ENCODE peak calls at places on chromosome 14, in four cellular contexts. C is IMR-90, A is left lung, R is heart right ventricle. X is an unnamed sample. For H3K27me3 and H3K4me1, the result is how much of the 10 kb centered on the place peaks cover.

GRCh38 chr14:100641274-100641860 is 54.1 kb upstream of the BEGAIN start:
- ATAC-seq in C (no peak), A (no peak), R (no peak), X (no peak)

GRCh38 chr14:97726661-97727060 is 929.5 kb downstream of the VRK1 start:
- ATAC-seq in C (no peak), A (no peak), R (no peak), X (no peak)

GRCh38 chr14:63787995-63788946 is 60.4 kb upstream of the SGPP1 start:
- ATAC-seq in C (peak), A (no peak), R (no peak), X (no peak)

GRCh38 chr14:65620195-65620594 is 207.7 kb downstream of the FUT8 start:
- ATAC-seq in C (no peak), A (no peak), R (no peak), X (no peak)

GRCh38 chr14:32559595-32559994 is 230.5 kb downstream of the AKAP6 start:
- ATAC-seq in C (no peak), A (peak), R (peak), X (no peak)

GRCh38 chr14:53630336-53630735 is 326.3 kb downstream of the BMP4 start:
- ATAC-seq in C (no peak), A (no peak), R (peak), X (no peak)

GRCh38 chr14:97253756-97254155 is 456.6 kb downstream of the VRK1 start:
- ATAC-seq in C (no peak), A (no peak), R (no peak), X (no peak)

GRCh38 chr14:72717220-72717619 is 176.7 kb downstream of the DPF3 start:
- ATAC-seq in C (no peak), A (no peak), R (no peak), X (no peak)

GRCh38 chr14:38873923-38874612 is 229.0 kb downstream of the SEC23A start:
- ATAC-seq in C (no peak), A (no peak), R (no peak), X (no peak)

GRCh38 chr14:77271113-77271710 is at the start of gene NGB:
- ATAC-seq in C (no peak), A (no peak), R (no peak), X (no peak)

GRCh38 chr14:101834387-101835165 is 73.1 kb downstream of the PPP2R5C start:
- ATAC-seq in C (peak), A (peak), R (peak), X (no peak)

GRCh38 chr14:64416348-64416932 is 28.3 kb downstream of the MTHFD1 start:
- ATAC-seq in C (no peak), A (no peak), R (no peak), X (no peak)

GRCh38 chr14:93031505-93032300 is 84.0 kb downstream of the ITPK1 start:
- ATAC-seq in C (no peak), A (no peak), R (no peak), X (no peak)

GRCh38 chr14:26938054-26938453 is 340.2 kb upstream of the NOVA1 start:
- ATAC-seq in C (no peak), A (no peak), R (no peak), X (no peak)

GRCh38 chr14:103155013-103155412 is 31.8 kb downstream of the TNFAIP2 start:
- ATAC-seq in C (peak), A (peak), R (peak), X (peak)

GRCh38 chr14:32225378-32225920 is 22.4 kb upstream of the RNU6-8 start:
- ATAC-seq in C (no peak), A (peak), R (no peak), X (no peak)

GRCh38 chr14:61119006-61119405 is 138.0 kb downstream of the SLC38A6 start:
- ATAC-seq in C (no peak), A (no peak), R (no peak), X (no peak)

GRCh38 chr14:69059658-69060648 is 80.9 kb upstream of the ACTN1 start:
- ATAC-seq in C (peak), A (peak), R (peak), X (peak)

GRCh38 chr14:24662753-24663152 is 28.8 kb upstream of the GZMB start:
- ATAC-seq in C (no peak), A (no peak), R (peak), X (no peak)

GRCh38 chr14:49863483-49864262 is 11.1 kb upstream of the NEMF start:
- ATAC-seq in C (no peak), A (no peak), R (no peak), X (no peak)

GRCh38 chr14:40447032-40447431 is 1014.8 kb upstream of the FBXO33 start:
- ATAC-seq in C (no peak), A (no peak), R (no peak), X (no peak)

GRCh38 chr14:50726372-50727107 is 58.4 kb upstream of the SAV1 start:
- ATAC-seq in C (peak), A (no peak), R (no peak), X (no peak)

GRCh38 chr14:76228138-76228537 is 76.4 kb downstream of the GPATCH2L start:
- ATAC-seq in C (no peak), A (no peak), R (no peak), X (no peak)

GRCh38 chr14:92582706-92583452 is 69.3 kb downstream of the RIN3 start:
- ATAC-seq in C (no peak), A (no peak), R (no peak), X (no peak)

GRCh38 chr14:59424707-59425106 is 40.5 kb downstream of the GPR135 start:
- ATAC-seq in C (no peak), A (no peak), R (peak), X (peak)

GRCh38 chr14:88682495-88683114 is 110.1 kb downstream of the EML5 start:
- ATAC-seq in C (no peak), A (no peak), R (no peak), X (no peak)

GRCh38 chr14:54852215-54852614 is 50.4 kb downstream of the GCH1 start:
- ATAC-seq in C (no peak), A (no peak), R (no peak), X (no peak)

GRCh38 chr14:79204591-79204990 is 1006.7 kb downstream of the DIO2 start:
- ATAC-seq in C (no peak), A (no peak), R (no peak), X (no peak)

GRCh38 chr14:65042731-65043372 is 56.2 kb downstream of the FNTB start:
- ATAC-seq in C (no peak), A (peak), R (no peak), X (no peak)

GRCh38 chr14:69694730-69695663 is 71.9 kb upstream of the SRSF5 start:
- ATAC-seq in C (no peak), A (peak), R (peak), X (no peak)

GRCh38 chr14:99181246-99181645 is 90.8 kb downstream of the BCL11B start:
- ATAC-seq in C (no peak), A (no peak), R (no peak), X (no peak)

GRCh38 chr14:74599201-74599809 is 12.7 kb downstream of the LTBP2 start:
- ATAC-seq in C (peak), A (peak), R (peak), X (peak)

GRCh38 chr14:28756896-28757570 is 9.6 kb upstream of the FOXG1 start:
- ATAC-seq in C (peak), A (peak), R (no peak), X (no peak)

GRCh38 chr14:96275182-96276112 is 19.4 kb downstream of the BDKRB1 start:
- ATAC-seq in C (peak), A (peak), R (no peak), X (peak)

GRCh38 chr14:97709552-97709951 is 912.4 kb downstream of the VRK1 start:
- ATAC-seq in C (no peak), A (no peak), R (no peak), X (no peak)

GRCh38 chr14:89240414-89240813 is 176.6 kb downstream of the FOXN3 start:
- ATAC-seq in C (peak), A (no peak), R (no peak), X (no peak)

GRCh38 chr14:102875652-102876051 is 46.8 kb upstream of the AMN start:
- ATAC-seq in C (no peak), A (peak), R (no peak), X (no peak)

GRCh38 chr14:87065366-87065765 is 927.6 kb downstream of the GALC start:
- ATAC-seq in C (no peak), A (no peak), R (no peak), X (no peak)

GRCh38 chr14:71359823-71360222 is 452.6 kb downstream of the PCNX1 start:
- ATAC-seq in C (no peak), A (no peak), R (no peak), X (no peak)
- H3K27me3 ChIP-seq in C (under half), A (under half), R (under half), X (under half)

GRCh38 chr14:91401751-91402150 is 15.9 kb downstream of the CCDC88C start:
- ATAC-seq in C (no peak), A (no peak), R (no peak), X (no peak)
- H3K4me1 ChIP-seq in C (under half), A (under half), R (under half), X (under half)

GRCh38 chr14:94998702-94999101 is 158.6 kb downstream of the DICER1 start:
- ATAC-seq in C (no peak), A (no peak), R (no peak), X (no peak)
- H3K27me3 ChIP-seq in C (under half), A (under half), R (under half), X (under half)

DNA sequence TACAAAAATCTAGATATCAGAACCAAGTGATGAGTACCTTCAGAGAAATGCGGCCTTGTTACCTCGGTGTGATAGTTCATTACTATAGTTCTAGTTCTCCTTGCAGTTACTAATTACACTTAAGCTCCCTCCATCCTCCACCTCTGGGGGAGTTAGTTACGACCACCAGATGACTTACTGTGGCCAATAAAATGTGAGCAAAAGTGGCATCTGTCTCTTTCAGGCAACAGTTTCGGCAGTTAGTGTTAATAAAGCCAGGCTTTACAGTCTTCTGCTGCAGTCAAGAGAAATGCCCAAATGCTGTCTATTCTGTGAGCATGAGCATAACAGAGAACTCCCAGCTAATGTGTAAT is 6.0 kb downstream of the TXNDC16 start:
- ATAC-seq in C (no peak), A (no peak), R (no peak), X (no peak)
- H3K4me1 ChIP-seq in C (under half), A (under half), R (under half), X (under half)

X was measured in gastroesophageal sphincter.